ENCODE peak calls at places on chromosomes 1 and 21, in ten cellular contexts. N, P, S, T, C, A, U, Z, G and R are unnamed samples.

GRCh38 chr1:113036639-113037321 is 36.2 kb upstream of the LRIG2 start:
- DNase-seq in G (peak; percentile 61), A (no peak), N (no peak), U (peak; percentile 45), C (no peak), P (no peak), S (no peak), Z (no peak), T (no peak), R (no peak)

GRCh38 chr1:27267153-27267552 is 32.7 kb downstream of the WDTC1 start:
- DNase-seq in G (no peak), C (no peak), Z (no peak), N (no peak), U (no peak), P (no peak), T (no peak), A (no peak), S (no peak), R (no peak)

GRCh38 chr1:59214764-59215208 is 82.1 kb upstream of the FGGY start:
- DNase-seq in P (no peak), S (peak; percentile 66), N (no peak), T (no peak), Z (no peak), C (no peak), A (no peak), G (peak; percentile 43), U (no peak), R (no peak)

GRCh38 chr1:236018885-236019453 is 45.9 kb downstream of the NID1 start:
- DNase-seq in Z (no peak), U (no peak), S (peak; percentile 54), C (no peak), P (no peak), N (no peak), A (no peak), G (peak; percentile 93), T (peak; percentile 63), R (no peak)

GRCh38 chr1:113872219-113872934 is 865 bp upstream of the PTPN22 start:
- DNase-seq in U (peak; percentile 35), P (no peak), N (peak; percentile 85), Z (no peak), G (no peak), S (no peak), C (no peak), T (no peak), A (no peak), R (no peak)

GRCh38 chr1:198467907-198468306 is 72.6 kb downstream of the ATP6V1G3 start:
- DNase-seq in P (no peak), Z (no peak), T (no peak), U (no peak), N (no peak), G (no peak), S (no peak), A (no peak), C (no peak), R (no peak)

GRCh38 chr1:27605796-27606707 is 2.1 kb upstream of the AHDC1 start:
- DNase-seq in U (peak; percentile 57), S (peak; percentile 57), G (peak; percentile 78), Z (no peak), N (peak; percentile 55), P (peak; percentile 47), C (no peak), A (peak; percentile 63), T (no peak), R (peak; percentile 50)

GRCh38 chr1:18635833-18636671 is 5.4 kb downstream of the PAX7 start:
- DNase-seq in P (peak; percentile 3), S (no peak), C (no peak), Z (no peak), T (no peak), A (peak; percentile 73), G (no peak), U (peak; percentile 58), N (no peak), R (no peak)

GRCh38 chr1:101237229-101237837 is 514 bp downstream of the S1PR1 start:
- DNase-seq in S (peak; percentile 33), A (peak; percentile 39), T (no peak), U (peak; percentile 32), N (no peak), G (peak; percentile 72), Z (peak; percentile 68), P (peak; percentile 48), C (no peak), R (no peak)

GRCh38 chr1:25572708-25573590 is 29.5 kb downstream of the LDLRAP1 start:
- DNase-seq in S (peak; percentile 71), C (no peak), N (peak; percentile 47), G (peak; percentile 84), T (no peak), P (peak; percentile 50), Z (no peak), A (peak; percentile 85), U (peak; percentile 67), R (peak; percentile 66)
- TF ChIP-seq CTCF in S (peak; percentile 63), C (peak; percentile 60), N (peak; percentile 84), G (peak; percentile 72), T (peak; percentile 78), P (peak; percentile 86), Z (peak; percentile 83), A (peak; percentile 61), U (peak; percentile 81), R (peak; percentile 54)

GRCh38 chr1:72186733-72187307 is 95.5 kb downstream of the NEGR1 start:
- DNase-seq in A (peak; percentile 5), Z (no peak), U (peak; percentile 28), C (no peak), T (no peak), N (no peak), G (peak; percentile 57), P (peak; percentile 28), S (no peak), R (no peak)
- TF ChIP-seq CTCF in A (peak; percentile 74), Z (peak; percentile 67), U (peak; percentile 58), C (peak; percentile 83), T (peak; percentile 74), N (peak; percentile 5), G (peak; percentile 66), P (peak; percentile 86), S (peak; percentile 24), R (peak; percentile 28)

GRCh38 chr1:116359060-116359830 is 13.8 kb upstream of the ATP1A1 start:
- DNase-seq in G (peak; percentile 73), N (no peak), C (no peak), A (no peak), S (no peak), U (peak; percentile 73), P (peak; percentile 30), Z (no peak), T (no peak), R (no peak)
- TF ChIP-seq CTCF in G (no peak), N (no peak), C (no peak), A (no peak), S (no peak), U (no peak), P (no peak), Z (no peak), T (no peak), R (no peak)

GRCh38 chr1:115596080-115596795 is 45.5 kb upstream of the VANGL1 start:
- DNase-seq in P (peak; percentile 41), N (no peak), G (peak; percentile 30), U (peak; percentile 39), C (no peak), Z (no peak), S (no peak), A (no peak), T (no peak), R (no peak)
- TF ChIP-seq CTCF in P (peak; percentile 62), N (no peak), G (no peak), U (no peak), C (peak; percentile 75), Z (no peak), S (no peak), A (no peak), T (no peak), R (no peak)

DNA sequence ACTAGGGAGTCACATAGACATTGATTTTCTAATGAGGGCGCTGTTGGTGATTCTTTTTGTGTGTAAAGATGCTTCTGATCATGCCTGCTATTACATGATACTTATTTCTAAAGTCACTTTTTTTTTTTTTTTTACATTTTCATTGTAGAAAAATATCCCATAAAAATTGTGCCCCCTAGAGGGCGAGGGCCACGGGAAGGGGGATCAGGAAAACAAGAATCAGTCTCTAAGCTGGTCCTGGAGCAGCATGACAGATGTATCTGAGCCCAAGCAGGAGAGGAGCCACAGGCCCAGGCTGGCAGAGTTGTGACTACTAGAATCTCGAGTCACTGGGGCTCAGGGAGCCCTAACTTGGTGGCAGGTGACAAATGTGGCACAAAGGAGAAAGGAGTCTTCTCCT is 28.1 kb downstream of the ZSCAN20 start:
- DNase-seq in G (peak; percentile 37), U (no peak), N (no peak), T (no peak), Z (no peak), C (no peak), P (no peak), A (no peak), S (no peak), R (no peak)
- TF ChIP-seq CTCF in G (no peak), U (no peak), N (no peak), T (peak; percentile 12), Z (no peak), C (peak; percentile 19), P (peak; percentile 71), A (peak; percentile 36), S (no peak), R (no peak)

GRCh38 chr1:244751271-244751895 is 84.1 kb upstream of the COX20 start:
- DNase-seq in N (no peak), S (no peak), G (no peak), A (no peak), C (no peak), T (no peak), P (no peak), Z (no peak), U (no peak), R (no peak)
- TF ChIP-seq CTCF in N (no peak), S (no peak), G (no peak), A (no peak), C (no peak), T (no peak), P (no peak), Z (no peak), U (no peak), R (no peak)

DNA sequence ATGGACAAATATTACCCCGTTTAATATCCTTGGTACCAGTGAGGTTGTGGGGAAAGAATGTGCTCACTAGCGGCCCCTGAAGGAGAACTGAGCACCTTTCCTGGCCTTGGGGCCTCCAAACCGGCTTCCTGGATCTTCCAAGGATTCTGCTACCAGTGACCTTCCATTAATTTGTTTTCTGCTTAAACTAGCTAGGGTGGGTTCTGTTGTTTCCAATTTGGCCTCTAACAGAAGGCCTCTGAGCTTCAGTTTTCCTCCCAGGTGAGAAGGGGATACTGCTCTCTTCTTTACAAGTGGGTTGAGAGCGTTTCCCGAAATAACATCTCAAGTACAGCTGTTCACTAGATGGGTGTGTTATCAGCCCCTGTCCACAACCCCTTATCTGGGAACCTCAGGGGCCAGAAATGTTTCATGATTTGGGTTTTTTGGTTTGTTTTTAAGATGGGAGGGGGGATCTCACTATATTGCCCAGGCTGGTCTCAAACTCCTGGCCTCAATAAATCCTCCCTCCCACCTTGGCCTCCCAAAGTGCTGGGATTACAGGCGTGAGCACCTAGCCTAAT is 16.9 kb upstream of the IFNGR2 start:
- DNase-seq in T (no peak), Z (no peak), G (no peak), S (no peak), C (no peak), N (no peak), U (peak; percentile 18), P (no peak), A (no peak), R (no peak)
- TF ChIP-seq CTCF in T (peak; percentile 16), Z (peak; percentile 17), G (peak; percentile 15), S (no peak), C (no peak), N (no peak), U (peak; percentile 31), P (peak; percentile 48), A (peak; percentile 42), R (peak; percentile 37)